ENCODE peak calls at places on chromosomes 6 and 20, in six cellular contexts. One of them, this sample, is unnamed.

GRCh38 chr20:41003143-41003932 is 25.3 kb upstream of the TOP1 start:
- DNase-seq in sigmoid colon: peak
- DNase-seq in transverse colon: peak
- DNase-seq in HepG2: peak
- DNase-seq in GM12878: no peak
- DNase-seq in stomach: peak
- DNase-seq in this sample: peak

GRCh38 chr20:9294081-9294480 is 220.3 kb upstream of the LAMP5 start:
- DNase-seq in sigmoid colon: no peak
- DNase-seq in transverse colon: no peak
- DNase-seq in HepG2: no peak
- DNase-seq in GM12878: no peak
- DNase-seq in stomach: no peak
- DNase-seq in this sample: no peak

GRCh38 chr6:129267028-129267427 is 384.1 kb downstream of the LAMA2 start:
- DNase-seq in sigmoid colon: no peak
- DNase-seq in transverse colon: no peak
- DNase-seq in HepG2: no peak
- DNase-seq in GM12878: no peak
- DNase-seq in stomach: no peak
- DNase-seq in this sample: no peak

GRCh38 chr20:15544727-15545126 is 1028.5 kb downstream of the KIF16B start:
- DNase-seq in sigmoid colon: no peak
- DNase-seq in transverse colon: no peak
- DNase-seq in HepG2: no peak
- DNase-seq in GM12878: no peak
- DNase-seq in stomach: no peak
- DNase-seq in this sample: no peak

GRCh38 chr20:5657190-5657872 is 92.9 kb upstream of the SHLD1 start:
- DNase-seq in sigmoid colon: peak
- DNase-seq in transverse colon: peak
- DNase-seq in HepG2: peak
- DNase-seq in GM12878: no peak
- DNase-seq in stomach: no peak
- DNase-seq in this sample: peak

GRCh38 chr20:36920334-36920730 is 31.2 kb downstream of the SAMHD1 start:
- DNase-seq in sigmoid colon: no peak
- DNase-seq in transverse colon: no peak
- DNase-seq in HepG2: no peak
- DNase-seq in GM12878: no peak
- DNase-seq in stomach: no peak
- DNase-seq in this sample: no peak

GRCh38 chr20:46076806-46077205 is 13.0 kb downstream of the NCOA5 start:
- DNase-seq in sigmoid colon: no peak
- DNase-seq in transverse colon: no peak
- DNase-seq in HepG2: no peak
- DNase-seq in GM12878: no peak
- DNase-seq in stomach: no peak
- DNase-seq in this sample: no peak

GRCh38 chr20:23596856-23597255 is 8.9 kb downstream of the CST9 start:
- DNase-seq in sigmoid colon: no peak
- DNase-seq in transverse colon: no peak
- DNase-seq in HepG2: no peak
- DNase-seq in GM12878: no peak
- DNase-seq in stomach: no peak
- DNase-seq in this sample: no peak

GRCh38 chr6:3844097-3844463 is 5.1 kb upstream of the FAM50B start:
- DNase-seq in sigmoid colon: no peak
- DNase-seq in transverse colon: no peak
- DNase-seq in HepG2: no peak
- DNase-seq in GM12878: no peak
- DNase-seq in stomach: no peak
- DNase-seq in this sample: no peak

GRCh38 chr6:1787894-1788293 is 178.2 kb downstream of the FOXC1 start:
- DNase-seq in sigmoid colon: no peak
- DNase-seq in transverse colon: no peak
- DNase-seq in HepG2: no peak
- DNase-seq in GM12878: no peak
- DNase-seq in stomach: no peak
- DNase-seq in this sample: no peak

GRCh38 chr6:44076366-44077200 is 50.7 kb downstream of the MRPL14 start:
- DNase-seq in sigmoid colon: peak
- DNase-seq in transverse colon: peak
- DNase-seq in HepG2: no peak
- DNase-seq in GM12878: no peak
- DNase-seq in stomach: peak
- DNase-seq in this sample: peak

GRCh38 chr20:5044075-5044620 is 42.8 kb upstream of the SLC23A2 start:
- DNase-seq in sigmoid colon: no peak
- DNase-seq in transverse colon: no peak
- DNase-seq in HepG2: no peak
- DNase-seq in GM12878: no peak
- DNase-seq in stomach: no peak
- DNase-seq in this sample: no peak

GRCh38 chr20:62706857-62707256 is 1.8 kb upstream of the NTSR1 start:
- DNase-seq in sigmoid colon: no peak
- DNase-seq in transverse colon: no peak
- DNase-seq in HepG2: no peak
- DNase-seq in GM12878: no peak
- DNase-seq in stomach: no peak
- DNase-seq in this sample: no peak

GRCh38 chr6:131368077-131368911 is 204.7 kb upstream of the ARG1 start:
- DNase-seq in sigmoid colon: no peak
- DNase-seq in transverse colon: peak
- DNase-seq in HepG2: no peak
- DNase-seq in GM12878: peak
- DNase-seq in stomach: peak
- DNase-seq in this sample: no peak
- TF ChIP-seq POLR2AphosphoS5 in sigmoid colon: no peak
- TF ChIP-seq POLR2AphosphoS5 in transverse colon: no peak
- TF ChIP-seq POLR2AphosphoS5 in HepG2: no peak
- TF ChIP-seq POLR2AphosphoS5 in GM12878: no peak
- TF ChIP-seq POLR2AphosphoS5 in stomach: no peak
- TF ChIP-seq POLR2AphosphoS5 in this sample: no peak

DNA sequence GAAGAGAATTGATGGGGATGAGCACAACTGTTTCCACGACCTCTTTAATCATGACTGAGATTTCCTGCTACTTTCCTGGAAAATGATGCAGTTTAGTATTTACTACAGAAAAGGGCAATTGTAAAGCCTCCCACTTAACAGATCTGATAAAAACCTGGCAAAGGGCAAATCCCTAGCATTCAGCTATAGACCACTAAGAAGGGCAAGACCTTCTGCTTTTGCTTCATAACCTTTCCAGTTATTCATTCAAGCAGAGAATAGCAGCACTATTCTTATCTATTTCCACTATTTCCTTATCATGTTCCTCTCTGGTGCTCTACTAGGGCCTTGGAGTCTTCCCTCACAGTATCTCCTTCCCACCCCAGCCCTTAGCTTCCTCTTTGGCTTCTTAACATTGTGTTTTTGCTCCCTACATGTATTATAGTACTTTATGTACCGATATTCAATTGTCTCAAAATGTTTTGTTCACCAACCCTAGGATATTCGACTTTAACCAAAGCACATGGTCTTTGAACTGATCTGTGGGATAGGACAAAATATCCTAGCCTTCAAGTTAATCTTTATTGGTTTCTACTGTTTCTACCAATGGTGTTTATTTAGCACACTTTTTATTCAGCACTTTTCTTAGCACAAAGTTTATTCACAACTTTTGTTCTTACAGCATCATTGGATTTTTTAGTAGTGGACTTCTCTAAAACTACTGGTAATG is 32.7 kb upstream of the MANEA start:
- DNase-seq in sigmoid colon: no peak
- DNase-seq in transverse colon: no peak
- DNase-seq in HepG2: no peak
- DNase-seq in GM12878: no peak
- DNase-seq in stomach: no peak
- DNase-seq in this sample: no peak
- TF ChIP-seq EP300 in sigmoid colon: no peak
- TF ChIP-seq EP300 in transverse colon: no peak
- TF ChIP-seq EP300 in HepG2: no peak
- TF ChIP-seq EP300 in GM12878: no peak
- TF ChIP-seq EP300 in stomach: no peak
- TF ChIP-seq EP300 in this sample: no peak

DNA sequence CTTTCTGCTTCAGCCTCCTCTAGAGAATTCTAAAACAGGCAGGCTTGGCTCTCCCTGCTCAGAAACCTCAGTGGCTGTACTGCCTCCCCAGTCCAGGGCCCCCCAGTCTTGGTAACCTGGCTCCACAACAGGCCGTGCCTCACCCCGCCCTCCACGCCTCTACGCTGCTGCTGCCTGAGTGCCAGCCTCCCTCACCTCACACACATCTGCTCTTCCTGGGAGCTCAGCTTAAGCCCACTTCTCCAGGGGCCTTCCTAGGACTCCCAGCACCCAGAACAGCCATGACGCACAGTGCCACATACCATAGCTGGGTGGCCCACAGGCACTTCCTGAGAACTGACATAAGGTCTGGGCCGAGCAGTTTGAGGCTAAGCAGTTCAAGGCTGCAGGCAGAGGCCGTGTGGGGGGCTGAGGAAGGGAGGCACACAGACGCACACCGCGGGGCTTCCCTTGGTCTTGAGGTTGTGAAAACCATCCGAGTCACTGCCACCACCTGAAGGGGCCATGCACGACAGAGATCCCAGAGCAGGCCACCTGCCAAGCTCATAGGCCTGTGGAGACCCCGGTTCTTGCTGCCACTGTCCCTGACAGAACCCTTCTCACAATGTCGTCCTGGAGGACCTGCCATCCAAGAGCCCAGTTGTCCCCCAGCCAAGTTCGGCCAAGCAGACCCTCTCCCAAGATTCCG is 42.6 kb downstream of the DSTN start:
- DNase-seq in sigmoid colon: peak
- DNase-seq in transverse colon: peak
- DNase-seq in HepG2: peak
- DNase-seq in GM12878: no peak
- DNase-seq in stomach: no peak
- DNase-seq in this sample: no peak
- TF ChIP-seq POLR2AphosphoS5 in sigmoid colon: peak
- TF ChIP-seq POLR2AphosphoS5 in transverse colon: peak
- TF ChIP-seq POLR2AphosphoS5 in HepG2: peak
- TF ChIP-seq POLR2AphosphoS5 in GM12878: no peak
- TF ChIP-seq POLR2AphosphoS5 in stomach: peak
- TF ChIP-seq POLR2AphosphoS5 in this sample: no peak

GRCh38 chr6:168315626-168316025 is 4.0 kb downstream of the DACT2 start:
- DNase-seq in sigmoid colon: no peak
- DNase-seq in transverse colon: no peak
- DNase-seq in HepG2: no peak
- DNase-seq in GM12878: no peak
- DNase-seq in stomach: no peak
- DNase-seq in this sample: no peak
- TF ChIP-seq EP300 in sigmoid colon: no peak
- TF ChIP-seq EP300 in transverse colon: no peak
- TF ChIP-seq EP300 in HepG2: no peak
- TF ChIP-seq EP300 in GM12878: no peak
- TF ChIP-seq EP300 in stomach: no peak
- TF ChIP-seq EP300 in this sample: no peak

DNA sequence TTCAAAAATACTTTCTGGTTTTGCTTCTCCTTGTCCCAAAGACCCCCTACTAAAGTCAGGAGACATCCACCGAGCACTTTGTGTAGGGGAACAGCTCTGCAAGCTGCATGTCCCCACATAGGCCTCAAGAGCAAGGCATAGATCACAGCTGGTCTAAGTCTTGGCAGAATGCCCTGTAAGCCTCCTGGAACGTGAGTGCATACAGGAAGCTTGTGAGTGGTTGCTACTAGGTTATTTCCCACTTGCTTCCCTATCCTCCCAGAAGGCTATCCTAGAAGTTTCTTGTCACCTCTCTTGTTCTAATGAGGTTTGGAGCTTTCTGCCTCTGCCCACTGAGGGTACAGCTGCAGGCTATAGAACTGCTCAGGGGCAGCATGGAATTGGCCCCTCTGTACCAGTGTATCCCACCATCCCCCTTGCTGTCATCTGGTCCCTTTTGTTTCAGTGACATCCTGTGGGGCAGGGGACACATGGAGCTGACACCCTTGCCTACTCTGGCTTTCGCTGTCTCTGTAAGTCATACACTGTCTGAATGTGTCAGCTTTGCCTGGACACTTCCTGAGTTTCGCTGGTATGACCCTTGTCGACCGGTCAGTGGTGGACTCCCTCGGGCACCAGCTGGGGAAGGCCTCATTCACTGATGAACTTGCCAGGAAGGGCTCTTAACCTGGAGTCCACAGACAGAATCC is 35.6 kb upstream of the KCNK16 start:
- DNase-seq in sigmoid colon: peak
- DNase-seq in transverse colon: peak
- DNase-seq in HepG2: no peak
- DNase-seq in GM12878: no peak
- DNase-seq in stomach: peak
- DNase-seq in this sample: no peak
- TF ChIP-seq POLR2AphosphoS5 in sigmoid colon: no peak
- TF ChIP-seq POLR2AphosphoS5 in transverse colon: no peak
- TF ChIP-seq POLR2AphosphoS5 in HepG2: no peak
- TF ChIP-seq POLR2AphosphoS5 in GM12878: no peak
- TF ChIP-seq POLR2AphosphoS5 in stomach: no peak
- TF ChIP-seq POLR2AphosphoS5 in this sample: no peak

GRCh38 chr6:150813319-150813992 is 52.0 kb upstream of the MTHFD1L start:
- DNase-seq in sigmoid colon: no peak
- DNase-seq in transverse colon: no peak
- DNase-seq in HepG2: no peak
- DNase-seq in GM12878: peak
- DNase-seq in stomach: no peak
- DNase-seq in this sample: no peak
- TF ChIP-seq EP300 in sigmoid colon: no peak
- TF ChIP-seq EP300 in transverse colon: no peak
- TF ChIP-seq EP300 in HepG2: no peak
- TF ChIP-seq EP300 in GM12878: no peak
- TF ChIP-seq EP300 in stomach: no peak
- TF ChIP-seq EP300 in this sample: no peak